ENCODE peak calls at places on chromosomes 6 and 20, in eight cellular contexts. S is HepG2, R is endothelial cell of umbilical vein, X is PC-3, B is K562, W is fibroblast of lung, I is neural progenitor cell, P is GM12878. O is an unnamed sample.

GRCh38 chr6:80932364-80932763 is 820.1 kb downstream of the TENT5A start:
- DNase-seq in B (no peak), W (peak), I (no peak), R (no peak), X (no peak), P (no peak), S (no peak), O (no peak)

GRCh38 chr6:27814665-27815424 is 97.4 kb downstream of the OR2B2 start:
- DNase-seq in P (peak), X (peak), I (peak), W (peak), R (peak), B (no peak), S (peak), O (peak)

GRCh38 chr6:120473804-120474203 is 860.5 kb downstream of the TBC1D32 start:
- DNase-seq in S (no peak), I (no peak), B (no peak), R (no peak), W (no peak), X (no peak), P (no peak), O (no peak)

GRCh38 chr20:54002741-54003140 is 67.7 kb downstream of the BCAS1 start:
- DNase-seq in X (no peak), W (no peak), I (no peak), B (no peak), R (no peak), P (no peak), S (no peak), O (no peak)

GRCh38 chr6:13152804-13153203 is 175.5 kb downstream of the TBC1D7 start:
- DNase-seq in I (peak), R (no peak), P (no peak), W (no peak), S (no peak), B (no peak), X (no peak), O (no peak)

GRCh38 chr6:36314221-36315014 is 22.3 kb downstream of the BNIP5 start:
- DNase-seq in X (peak), W (peak), P (no peak), I (no peak), R (no peak), S (no peak), B (no peak), O (no peak)

GRCh38 chr20:60299951-60300350 is 341.7 kb downstream of the CDH26 start:
- DNase-seq in S (no peak), R (no peak), X (no peak), W (no peak), B (no peak), I (no peak), P (no peak), O (no peak)

GRCh38 chr20:20536240-20536933 is 168.5 kb downstream of the INSM1 start:
- DNase-seq in P (no peak), I (no peak), B (no peak), W (no peak), X (no peak), R (no peak), S (no peak), O (no peak)

GRCh38 chr20:22974354-22974753 is 60.8 kb upstream of the SSTR4 start:
- DNase-seq in W (no peak), S (peak), R (peak), P (no peak), I (peak), X (peak), B (peak), O (peak)

GRCh38 chr6:143545976-143546547 is 34.5 kb upstream of the FUCA2 start:
- DNase-seq in I (no peak), R (peak), X (no peak), W (peak), S (peak), P (no peak), B (peak), O (no peak)

GRCh38 chr20:8255945-8256632 is 124.0 kb downstream of the PLCB1 start:
- DNase-seq in B (no peak), W (peak), I (peak), P (no peak), S (peak), X (no peak), R (no peak), O (peak)

GRCh38 chr6:31821301-31822037 is 6.1 kb upstream of the HSPA1B start:
- DNase-seq in I (peak), B (peak), W (peak), R (peak), P (no peak), S (no peak), X (peak), O (peak)

GRCh38 chr20:17169575-17170136 is 57.2 kb upstream of the PCSK2 start:
- DNase-seq in I (no peak), S (peak), X (no peak), B (no peak), W (no peak), P (no peak), R (no peak), O (peak)

GRCh38 chr6:106050538-106050937 is 35.6 kb upstream of the PRDM1 start:
- DNase-seq in P (no peak), I (no peak), S (no peak), W (peak), X (no peak), R (no peak), B (no peak), O (no peak)

GRCh38 chr6:69881322-69882151 is 15.2 kb downstream of the COL19A1 start:
- DNase-seq in S (no peak), W (no peak), X (no peak), I (no peak), R (no peak), P (peak), B (no peak), O (no peak)

GRCh38 chr6:113755449-113756289 is 101.5 kb upstream of the MARCKS start:
- DNase-seq in X (no peak), R (no peak), P (peak), W (no peak), I (no peak), B (no peak), S (no peak), O (peak)

GRCh38 chr6:30480536-30481156 is 8.7 kb upstream of the HLA-E start:
- DNase-seq in X (peak), B (no peak), R (no peak), I (no peak), P (no peak), S (no peak), W (no peak), O (no peak)

GRCh38 chr6:116881236-116881635 is 4.2 kb downstream of the RFX6 start:
- DNase-seq in P (no peak), I (no peak), W (no peak), R (no peak), X (peak), S (peak), B (no peak), O (no peak)

GRCh38 chr6:166955865-166956443 is 396 bp downstream of the RNASET2 start:
- DNase-seq in X (peak), P (no peak), S (no peak), I (peak), B (no peak), W (peak), R (no peak), O (no peak)

GRCh38 chr6:28742668-28743270 is 181.0 kb downstream of the TRIM27 start:
- DNase-seq in B (peak), P (no peak), R (peak), I (peak), W (peak), X (peak), S (peak), O (peak)

GRCh38 chr20:25356294-25356933 is 34.2 kb downstream of the ABHD12 start:
- DNase-seq in R (no peak), P (no peak), X (no peak), I (peak), W (no peak), B (no peak), S (no peak), O (no peak)

GRCh38 chr6:127119361-127120108 is 1.1 kb downstream of the RSPO3 start:
- DNase-seq in I (peak), S (no peak), B (no peak), R (peak), X (no peak), W (peak), P (no peak), O (peak)

GRCh38 chr6:154613137-154613676 is 102.7 kb upstream of the CNKSR3 start:
- DNase-seq in X (peak), P (no peak), I (no peak), W (peak), R (peak), B (peak), S (no peak), O (peak)

GRCh38 chr20:10573273-10573950 is 100.4 kb downstream of the JAG1 start:
- DNase-seq in I (no peak), X (peak), B (no peak), S (no peak), P (no peak), W (peak), R (peak), O (no peak)

GRCh38 chr6:79605061-79605460 is 26.1 kb upstream of the SH3BGRL2 start:
- DNase-seq in P (no peak), W (peak), I (no peak), R (no peak), X (no peak), B (peak), S (no peak), O (no peak)

GRCh38 chr6:142975272-142975805 is 30.4 kb upstream of the HIVEP2 start:
- DNase-seq in S (peak), X (peak), I (no peak), W (no peak), P (no peak), B (no peak), R (no peak), O (no peak)

GRCh38 chr6:84770521-84770920 is 6.1 kb upstream of the TBX18 start:
- DNase-seq in P (no peak), X (no peak), R (no peak), W (no peak), I (no peak), S (no peak), B (no peak), O (no peak)

GRCh38 chr6:19303381-19303780 is 533.8 kb upstream of the ID4 start:
- DNase-seq in R (no peak), I (no peak), S (no peak), W (peak), X (no peak), P (no peak), B (no peak), O (no peak)

GRCh38 chr6:11354019-11354418 is 121.6 kb upstream of the NEDD9 start:
- DNase-seq in W (peak), X (no peak), P (no peak), I (no peak), S (no peak), R (peak), B (no peak), O (peak)

GRCh38 chr6:45647341-45648138 is 269.8 kb upstream of the SUPT3H start:
- DNase-seq in X (peak), P (no peak), R (peak), S (no peak), W (no peak), B (no peak), I (no peak), O (no peak)

GRCh38 chr20:9160341-9160740 is 91.5 kb downstream of the PLCB4 start:
- DNase-seq in S (no peak), W (peak), X (no peak), P (no peak), R (no peak), I (no peak), B (no peak), O (no peak)

GRCh38 chr20:8355453-8355852 is 223.4 kb downstream of the PLCB1 start:
- DNase-seq in I (no peak), R (no peak), P (no peak), B (no peak), W (no peak), S (peak), X (no peak), O (no peak)

GRCh38 chr6:37659561-37659960 is 38.1 kb downstream of the MDGA1 start:
- DNase-seq in S (peak), B (no peak), I (no peak), W (no peak), P (no peak), R (no peak), X (no peak), O (no peak)

GRCh38 chr6:157235600-157236039 is 87.7 kb downstream of the TMEM242 start:
- DNase-seq in X (no peak), B (no peak), I (peak), S (peak), R (peak), W (peak), P (no peak), O (peak)

GRCh38 chr6:68635412-68635705 is 277 bp downstream of the ADGRB3 start:
- DNase-seq in W (no peak), R (no peak), P (no peak), X (no peak), S (no peak), B (no peak), I (no peak), O (no peak)
- TF ChIP-seq EZH2 in W (no peak), R (no peak), P (no peak), X (no peak), S (no peak), B (no peak), I (no peak), O (no peak)

DNA sequence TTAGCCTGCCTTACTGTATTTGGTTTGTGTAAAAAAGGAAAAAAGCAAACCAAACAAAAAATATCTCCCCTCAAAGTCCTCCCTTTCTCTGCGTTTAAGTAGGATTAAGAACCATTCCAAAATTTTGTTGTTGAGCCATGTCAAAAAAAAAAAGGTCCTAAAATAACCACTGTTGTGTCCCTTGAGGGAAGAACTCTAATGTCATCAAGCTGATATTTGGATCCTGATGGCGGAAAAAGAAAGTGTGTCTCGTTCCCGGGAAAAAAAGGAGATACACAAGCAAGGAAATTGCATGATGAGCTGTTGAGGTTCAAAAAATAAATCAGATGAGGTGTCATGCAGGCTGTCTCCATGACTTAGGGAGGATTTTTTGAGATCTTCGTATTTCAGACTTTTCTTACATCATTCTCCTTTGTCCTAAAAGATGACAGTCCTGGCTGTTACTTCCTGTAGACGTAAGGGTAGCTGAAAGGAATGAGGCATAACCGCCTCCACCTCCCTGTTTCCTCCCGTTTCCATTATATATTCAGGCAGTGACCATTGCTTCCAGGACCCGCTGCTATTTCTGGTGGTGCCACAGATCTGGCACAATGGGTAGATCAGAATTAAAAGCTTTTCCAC is 117.4 kb upstream of the TNFAIP3 start:
- DNase-seq in I (peak), R (no peak), B (no peak), S (no peak), W (peak), P (no peak), X (no peak), O (peak)
- H3K4me3 ChIP-seq in I (no peak), R (no peak), B (no peak), S (no peak), W (no peak), P (no peak), X (no peak), O (no peak)

GRCh38 chr20:31547720-31548298 is 33.6 kb downstream of the HM13 start:
- DNase-seq in R (peak), S (no peak), P (no peak), X (no peak), W (no peak), B (no peak), I (no peak), O (no peak)
- H3K27ac ChIP-seq in R (peak), S (peak), P (peak), X (peak), W (peak), B (peak), I (no peak), O (peak)

DNA sequence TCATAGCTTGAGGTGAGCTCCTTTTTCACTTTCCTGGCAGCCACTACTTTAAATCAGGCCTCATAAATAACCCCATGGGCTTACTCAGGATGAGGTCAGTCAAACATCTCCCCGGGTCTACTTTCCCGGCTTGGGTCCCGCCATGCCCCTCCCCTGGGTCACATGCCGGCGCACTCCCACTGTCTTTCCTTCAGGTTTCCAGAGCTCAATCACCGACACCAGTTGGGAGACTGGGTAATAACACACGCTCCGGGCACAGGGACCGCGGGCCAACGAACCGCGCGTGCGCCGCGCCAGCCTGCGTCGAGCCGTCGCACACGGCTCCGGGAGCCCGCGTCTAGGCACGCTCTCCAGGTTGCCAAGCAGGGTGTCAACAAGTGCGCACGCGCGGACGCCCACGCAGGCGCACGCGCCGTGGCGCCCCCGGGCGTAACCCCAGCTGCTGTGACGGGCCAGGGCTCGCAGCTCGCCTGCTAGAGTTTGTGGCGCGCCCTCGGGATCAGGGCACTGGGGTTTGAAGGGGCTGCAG is 31.6 kb downstream of the TFAP2B start:
- DNase-seq in I (peak), P (no peak), R (no peak), W (no peak), S (no peak), X (peak), B (no peak), O (peak)
- TF ChIP-seq EZH2 in I (peak), P (no peak), R (peak), W (no peak), S (no peak), X (no peak), B (no peak), O (peak)

GRCh38 chr20:32350421-32350820 is 7.7 kb upstream of the ASXL1 start:
- DNase-seq in X (no peak), R (no peak), W (no peak), P (no peak), I (no peak), B (no peak), S (no peak), O (no peak)
- H3K4me3 ChIP-seq in X (no peak), R (no peak), W (no peak), P (no peak), I (no peak), B (no peak), S (no peak), O (no peak)

O was measured in A673.